ENCODE peak calls at places on chromosomes 16 and 17, in six cellular contexts. Z, C, T, F, X and E are unnamed samples. For H3K9me3, the result is how much of the 10 kb centered on the place peaks cover.

GRCh38 chr17:60817187-60817586 is 139.5 kb downstream of the BCAS3 start:
- DNase-seq in T (no peak), Z (peak), C (peak), X (no peak), F (peak), E (peak)

GRCh38 chr17:59331929-59332889 is 754 bp downstream of the YPEL2 start:
- DNase-seq in X (peak), F (no peak), C (peak), T (no peak), Z (no peak), E (peak)

GRCh38 chr17:45171338-45172231 is 9.9 kb downstream of the HEXIM2 start:
- DNase-seq in Z (no peak), C (peak), X (no peak), T (peak), F (no peak), E (peak)

GRCh38 chr16:75320435-75320834 is 69.0 kb upstream of the BCAR1 start:
- DNase-seq in X (peak), C (peak), F (no peak), Z (no peak), T (no peak), E (peak)

GRCh38 chr17:82802141-82802540 is 37.7 kb downstream of the ZNF750 start:
- DNase-seq in C (peak), X (no peak), Z (peak), T (no peak), F (peak), E (no peak)

GRCh38 chr16:14015948-14016347 is 55.2 kb upstream of the MRTFB start:
- DNase-seq in Z (peak), T (no peak), F (peak), C (peak), X (no peak), E (peak)

GRCh38 chr16:72561-73537 is at the start of gene RHBDF1:
- DNase-seq in C (peak), T (no peak), F (peak), X (peak), Z (no peak), E (peak)

GRCh38 chr17:81545160-81545949 is 6.8 kb downstream of the FAAP100 start:
- DNase-seq in T (no peak), C (no peak), X (no peak), Z (no peak), F (no peak), E (no peak)

GRCh38 chr16:27080870-27081269 is 14.1 kb downstream of the C16orf82 start:
- DNase-seq in T (no peak), C (peak), Z (no peak), X (no peak), F (no peak), E (no peak)

GRCh38 chr17:42937712-42938596 is 26.3 kb downstream of the AARSD1 start:
- DNase-seq in Z (peak), F (peak), C (peak), X (peak), T (no peak), E (peak)

GRCh38 chr16:5653789-5654188 is 556.2 kb upstream of the EEF2KMT start:
- DNase-seq in T (no peak), X (no peak), F (no peak), C (no peak), Z (no peak), E (no peak)

GRCh38 chr17:8623591-8623990 is 6.9 kb downstream of the MYH10 start:
- DNase-seq in C (no peak), T (no peak), X (no peak), F (no peak), Z (peak), E (peak)

GRCh38 chr17:58534901-58535421 is 20.5 kb upstream of the MTMR4 start:
- DNase-seq in Z (peak), T (no peak), C (peak), F (peak), X (no peak), E (no peak)

GRCh38 chr16:60166111-60166510 is 1432.0 kb upstream of the GOT2 start:
- DNase-seq in X (no peak), Z (no peak), T (no peak), F (no peak), C (no peak), E (no peak)

GRCh38 chr17:38617074-38617860 is 11.5 kb upstream of the SRCIN1 start:
- DNase-seq in X (no peak), T (no peak), Z (no peak), F (no peak), C (no peak), E (no peak)

GRCh38 chr16:35745191-35745590 is 2285.8 kb downstream of the TP53TG3F start:
- DNase-seq in Z (no peak), C (no peak), X (no peak), T (no peak), F (no peak), E (no peak)

GRCh38 chr16:35745821-35746248 is 2286.4 kb downstream of the TP53TG3F start:
- DNase-seq in Z (no peak), F (no peak), T (no peak), C (no peak), X (no peak), E (no peak)

GRCh38 chr16:35743101-35743692 is 2283.8 kb downstream of the TP53TG3F start:
- DNase-seq in Z (no peak), F (no peak), C (no peak), X (no peak), T (no peak), E (no peak)

GRCh38 chr16:35744716-35745115 is 2285.3 kb downstream of the TP53TG3F start:
- DNase-seq in C (no peak), T (peak), F (no peak), X (no peak), Z (no peak), E (no peak)

GRCh38 chr16:35744084-35744483 is 2284.7 kb downstream of the TP53TG3F start:
- DNase-seq in T (no peak), C (no peak), X (no peak), Z (no peak), F (no peak), E (no peak)
- H3K9me3 ChIP-seq in T (under half), C (under half), X (under half), Z (under half), F (under half), E (under half)

GRCh38 chr16:1691956-1692355 is 13.9 kb downstream of the JPT2 start:
- DNase-seq in C (peak), F (peak), X (no peak), T (peak), Z (peak), E (peak)

GRCh38 chr16:1688807-1689560 is 10.9 kb downstream of the JPT2 start:
- DNase-seq in Z (peak), F (no peak), X (no peak), C (no peak), T (peak), E (no peak)

GRCh38 chr16:1690810-1691209 is 12.7 kb downstream of the JPT2 start:
- DNase-seq in X (no peak), F (no peak), T (no peak), Z (no peak), C (no peak), E (no peak)

GRCh38 chr16:1691276-1691675 is 13.2 kb downstream of the JPT2 start:
- DNase-seq in F (peak), Z (peak), X (no peak), T (no peak), C (peak), E (peak)

DNA sequence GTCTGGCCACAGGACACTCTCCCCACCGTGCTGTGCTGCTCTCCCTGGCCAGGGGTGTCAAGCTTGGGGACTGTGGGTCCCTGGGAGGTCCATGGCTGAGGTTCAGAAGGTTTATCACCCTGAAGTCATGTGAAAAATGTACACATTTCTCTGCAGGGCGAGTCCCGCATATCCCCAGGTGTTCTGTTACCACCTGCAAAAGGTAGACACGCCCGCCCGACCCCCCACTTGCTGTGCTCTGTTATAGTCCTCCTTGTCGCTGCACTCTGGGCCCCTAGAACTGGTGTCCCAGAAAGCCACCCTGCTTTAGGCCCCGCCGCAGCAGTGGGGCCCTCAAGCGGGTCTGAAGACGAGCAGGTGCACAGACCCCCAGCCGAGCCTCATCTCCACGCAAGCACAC is 11.8 kb downstream of the JPT2 start:
- DNase-seq in X (no peak), Z (no peak), T (no peak), F (no peak), C (no peak), E (no peak)
- H3K9ac ChIP-seq in X (no peak), Z (no peak), T (peak), F (no peak), C (no peak), E (no peak)

DNA sequence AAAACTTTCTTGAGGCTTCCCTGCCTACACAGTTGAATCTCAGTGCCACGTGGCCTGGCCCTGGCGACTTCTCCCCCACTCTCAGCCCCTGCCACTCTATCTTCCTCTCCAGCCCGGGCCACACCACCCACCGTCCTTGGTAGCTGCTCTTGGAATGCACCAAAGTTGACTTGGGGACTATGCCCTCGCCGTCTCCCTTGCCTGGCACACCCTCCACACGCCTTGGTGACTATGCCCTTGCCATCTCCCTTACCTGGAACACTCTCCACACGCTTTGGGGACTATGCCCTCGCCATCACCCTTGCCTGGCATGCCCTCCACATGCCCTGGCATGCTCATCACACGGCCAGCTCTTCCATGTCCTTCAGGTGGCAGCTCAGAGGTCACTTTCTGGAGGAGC is 15.5 kb upstream of the TVP23A start:
- DNase-seq in X (no peak), F (no peak), C (no peak), T (no peak), Z (no peak), E (no peak)
- H3K9me3 ChIP-seq in X (under half), F (under half), C (under half), T (under half), Z (under half), E (under half)

GRCh38 chr16:17271687-17272086 is 199.1 kb downstream of the XYLT1 start:
- DNase-seq in Z (no peak), F (peak), C (peak), X (no peak), T (no peak), E (peak)

GRCh38 chr16:17270683-17271109 is 200.1 kb downstream of the XYLT1 start:
- DNase-seq in C (no peak), X (no peak), F (no peak), T (no peak), Z (no peak), E (no peak)

GRCh38 chr16:17272716-17273115 is 198.0 kb downstream of the XYLT1 start:
- DNase-seq in T (no peak), C (no peak), F (no peak), X (no peak), Z (no peak), E (no peak)

GRCh38 chr16:17269434-17269833 is 201.3 kb downstream of the XYLT1 start:
- DNase-seq in C (peak), X (no peak), F (peak), T (no peak), Z (peak), E (no peak)

GRCh38 chr16:17270111-17270510 is 200.6 kb downstream of the XYLT1 start:
- DNase-seq in T (no peak), X (no peak), C (no peak), F (no peak), Z (no peak), E (no peak)
- H3K9ac ChIP-seq in T (no peak), X (no peak), C (no peak), F (no peak), Z (no peak), E (no peak)